ENCODE peak calls at places on chromosome 13, in five cellular contexts. N, V, E, F and G are unnamed samples. For H3K36me3, the result is how much of the 10 kb centered on the place peaks cover.

GRCh38 chr13:24650157-24650556 is 30.1 kb upstream of the ATP12A start:
- DNase-seq in N (peak), V (peak), F (no peak), E (no peak), G (peak)

GRCh38 chr13:112638157-112638750 is 50.3 kb upstream of the TUBGCP3 start:
- DNase-seq in N (no peak), V (no peak), E (peak), F (no peak), G (no peak)

GRCh38 chr13:28854657-28855056 is 34.5 kb downstream of the MTUS2 start:
- DNase-seq in N (no peak), V (no peak), F (peak), E (no peak), G (no peak)

GRCh38 chr13:26168835-26169234 is 53.3 kb downstream of the RNF6 start:
- DNase-seq in V (no peak), N (no peak), F (no peak), E (no peak), G (no peak)

GRCh38 chr13:51814825-51815650 is 11.1 kb upstream of the DHRS12 start:
- DNase-seq in F (peak), N (peak), E (peak), V (peak), G (no peak)

GRCh38 chr13:20521388-20521787 is 4.3 kb downstream of the CRYL1 start:
- DNase-seq in V (no peak), F (peak), N (no peak), E (no peak), G (peak)

GRCh38 chr13:27496006-27496405 is 45.6 kb upstream of the MTIF3 start:
- DNase-seq in F (no peak), V (no peak), E (no peak), N (no peak), G (no peak)

GRCh38 chr13:114131581-114132418 is 623 bp downstream of the RASA3 start:
- DNase-seq in E (no peak), F (peak), N (peak), V (peak), G (no peak)

GRCh38 chr13:79281335-79281734 is 124.7 kb downstream of the RBM26 start:
- DNase-seq in N (no peak), E (no peak), F (peak), V (no peak), G (no peak)

GRCh38 chr13:86109107-86109506 is 309.9 kb upstream of the SLITRK6 start:
- DNase-seq in E (no peak), N (no peak), V (no peak), F (no peak), G (no peak)

GRCh38 chr13:108037348-108037747 is 178.0 kb downstream of the LIG4 start:
- DNase-seq in F (no peak), V (peak), E (no peak), N (no peak), G (no peak)

GRCh38 chr13:50810998-50811397 is 32.5 kb downstream of the DLEU7 start:
- DNase-seq in E (no peak), V (no peak), F (no peak), N (no peak), G (no peak)

GRCh38 chr13:63190742-63191141 is 1775.1 kb upstream of the PCDH20 start:
- DNase-seq in V (peak), F (no peak), E (peak), N (no peak), G (no peak)

GRCh38 chr13:107450931-107451330 is 764.4 kb downstream of the LIG4 start:
- DNase-seq in N (peak), E (peak), V (peak), F (no peak), G (no peak)

GRCh38 chr13:113929628-113930615 is 44.0 kb downstream of the C13orf46 start:
- DNase-seq in V (no peak), E (no peak), N (no peak), F (peak), G (no peak)

GRCh38 chr13:50574731-50575130 is 268.8 kb downstream of the DLEU7 start:
- DNase-seq in V (peak), E (no peak), N (no peak), F (no peak), G (no peak)

GRCh38 chr13:94602467-94602866 is 810 bp downstream of the GPR180 start:
- DNase-seq in E (no peak), F (no peak), N (no peak), V (no peak), G (no peak)
- H3K27ac ChIP-seq in E (peak), F (peak), N (peak), V (peak), G (no peak)

DNA sequence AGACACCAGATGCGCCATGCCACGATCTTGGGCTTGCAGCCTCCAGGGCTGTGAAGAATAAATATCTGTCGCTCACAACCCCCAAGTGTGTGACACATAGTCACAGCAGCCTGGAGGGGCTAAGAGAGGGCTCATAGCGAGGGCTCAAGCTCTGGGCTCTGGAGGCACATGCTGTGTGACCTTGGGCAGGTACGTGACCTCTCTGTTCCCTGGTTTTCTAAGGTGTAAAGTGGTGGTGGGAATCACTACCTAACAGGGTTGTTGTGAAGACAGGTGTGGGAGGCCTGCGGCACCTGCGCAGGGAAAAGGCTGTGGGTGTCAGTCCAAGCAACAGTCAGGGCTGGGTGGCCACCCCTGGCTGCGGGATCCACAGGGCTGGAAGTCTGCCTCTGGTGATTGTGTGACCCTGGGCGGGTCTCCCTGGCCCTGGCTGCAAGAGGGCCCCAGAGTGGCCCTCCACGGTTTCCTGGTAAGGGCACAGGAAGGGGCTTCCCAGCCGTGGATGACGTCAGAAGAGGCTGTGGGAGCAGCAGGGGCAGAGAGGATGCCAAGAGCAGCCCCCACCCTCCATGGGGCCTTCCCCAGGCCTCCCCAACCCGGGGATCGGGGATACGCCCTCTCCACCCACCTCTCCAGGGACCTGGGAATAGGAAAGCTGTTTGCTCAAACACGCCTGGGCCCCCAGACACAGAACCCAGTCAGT is 218.8 kb upstream of the SGCG start:
- DNase-seq in N (no peak), V (no peak), F (no peak), E (no peak), G (no peak)
- H3K36me3 ChIP-seq in N (under half), V (under half), F (under half), E (under half), G (under half)

GRCh38 chr13:96091932-96092253 is 2.0 kb downstream of the HS6ST3 start:
- DNase-seq in N (no peak), V (no peak), E (no peak), F (no peak), G (no peak)

GRCh38 chr13:96089139-96089538 is 768 bp upstream of the HS6ST3 start:
- DNase-seq in F (no peak), E (no peak), V (no peak), N (no peak), G (no peak)

GRCh38 chr13:96091164-96091931 is 1.4 kb downstream of the HS6ST3 start:
- DNase-seq in F (peak), N (no peak), E (no peak), V (peak), G (no peak)

GRCh38 chr13:96089749-96090239 is at the start of gene HS6ST3:
- DNase-seq in V (peak), N (no peak), E (peak), F (peak), G (no peak)

GRCh38 chr13:96090240-96091101 is 564 bp downstream of the HS6ST3 start:
- DNase-seq in N (no peak), V (peak), E (no peak), F (peak), G (no peak)
- TF ChIP-seq EZH2 in N (no peak), V (peak), E (no peak), F (peak), G (no peak)

DNA sequence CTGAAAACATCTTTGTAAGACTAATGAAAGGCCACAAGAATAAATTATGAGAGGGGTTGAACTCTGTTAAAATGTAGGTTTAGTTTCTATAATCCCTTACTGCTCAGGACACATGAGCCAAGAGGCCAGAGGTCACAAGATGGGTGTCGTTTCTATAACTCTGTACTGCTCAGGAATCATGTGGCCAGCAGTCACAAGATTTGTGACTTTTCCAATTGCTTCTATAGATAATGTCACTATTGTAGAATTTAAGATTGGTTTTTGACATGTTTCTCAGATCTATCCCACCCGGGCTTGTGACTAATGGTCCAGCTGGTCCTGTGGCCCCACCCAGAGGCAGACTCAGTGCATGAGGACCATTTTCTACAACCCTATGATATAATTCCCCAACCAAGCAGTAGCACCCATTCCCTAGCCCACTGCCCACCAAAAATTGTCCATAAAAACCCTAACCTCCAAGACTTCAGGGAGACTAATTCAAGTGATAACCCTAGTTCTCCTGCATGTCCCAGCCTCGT is 662.0 kb upstream of the KLF12 start:
- DNase-seq in E (no peak), F (no peak), N (peak), V (peak), G (no peak)
- H3K27ac ChIP-seq in E (no peak), F (no peak), N (no peak), V (no peak), G (no peak)

DNA sequence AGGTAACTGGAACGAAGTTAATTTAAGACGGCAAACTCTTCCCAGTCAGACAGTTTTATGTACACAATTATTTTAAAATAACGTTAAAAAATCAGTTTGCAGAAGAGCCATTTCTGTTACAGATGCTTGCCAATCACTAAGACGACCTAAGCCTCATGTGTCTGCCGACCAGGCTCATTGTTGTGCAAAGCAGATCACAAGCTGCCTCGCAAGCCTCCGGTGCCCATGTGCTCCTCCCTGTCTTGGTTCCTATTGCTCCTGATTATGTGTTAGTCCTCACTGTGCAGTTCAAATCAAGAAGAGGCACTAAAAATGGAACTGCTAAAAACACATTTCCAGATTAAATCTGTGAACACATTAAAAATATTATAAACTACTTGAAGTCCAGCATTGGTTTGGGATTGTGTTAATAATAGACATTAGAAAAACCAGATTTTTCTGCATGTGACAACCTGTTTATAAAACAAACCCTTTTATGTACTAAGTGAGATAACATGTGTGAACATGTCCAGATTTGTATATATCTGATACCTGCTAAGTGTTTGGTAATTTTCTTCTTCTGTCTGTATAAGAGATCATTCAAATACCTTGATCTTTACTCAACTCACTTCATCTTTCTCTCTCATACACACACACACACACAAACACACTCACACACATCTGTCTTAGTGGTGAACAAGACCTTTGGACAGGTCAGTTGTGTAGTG is 81.9 kb upstream of the SLC15A1 start:
- DNase-seq in E (no peak), V (no peak), F (peak), N (no peak), G (no peak)
- H3K36me3 ChIP-seq in E (under half), V (under half), F (under half), N (under half), G (under half)